ENCODE peak calls at places on chromosome 14, in seven cellular contexts. J, B, Y, G, U, R and E are unnamed samples.

GRCh38 chr14:33556382-33557121 is 394.3 kb downstream of the EGLN3 start:
- DNase-seq in J (no peak), B (no peak), Y (no peak), G (no peak), U (no peak), R (peak; percentile 77), E (no peak)

GRCh38 chr14:55373784-55374725 is 37.6 kb downstream of the ATG14 start:
- DNase-seq in J (no peak), B (peak; percentile 24), Y (no peak), G (peak; percentile 77), U (no peak), R (peak; percentile 88), E (no peak)

GRCh38 chr14:59155886-59156285 is 32.6 kb upstream of the DAAM1 start:
- DNase-seq in J (no peak), B (no peak), Y (no peak), G (peak; percentile 9), U (no peak), R (no peak), E (no peak)

GRCh38 chr14:53265025-53265424 is 111.9 kb upstream of the DDHD1 start:
- DNase-seq in J (peak; percentile 7), B (no peak), Y (no peak), G (no peak), U (no peak), R (no peak), E (no peak)

GRCh38 chr14:72929316-72930080 is 3.2 kb downstream of the DCAF4 start:
- DNase-seq in J (no peak), B (no peak), Y (no peak), G (no peak), U (no peak), R (no peak), E (no peak)

GRCh38 chr14:100604126-100604501 is 16.9 kb upstream of the BEGAIN start:
- DNase-seq in J (no peak), B (no peak), Y (no peak), G (no peak), U (no peak), R (no peak), E (no peak)

GRCh38 chr14:57268161-57269067 is at the start of the genes AP5M1 and EXOC5:
- DNase-seq in J (peak; percentile 87), B (peak; percentile 93), Y (peak; percentile 74), G (peak; percentile 89), U (peak; percentile 89), R (peak; percentile 91), E (peak; percentile 78)

GRCh38 chr14:55354500-55354899 is 57.1 kb downstream of the ATG14 start:
- DNase-seq in J (peak; percentile 29), B (peak; percentile 68), Y (no peak), G (peak; percentile 48), U (peak; percentile 64), R (peak; percentile 56), E (no peak)

GRCh38 chr14:77120771-77121743 is 20.5 kb downstream of the ZDHHC22 start:
- DNase-seq in J (no peak), B (no peak), Y (no peak), G (no peak), U (peak; percentile 32), R (no peak), E (no peak)

GRCh38 chr14:94173471-94173884 is 644 bp upstream of the PPP4R4 start:
- DNase-seq in J (no peak), B (peak; percentile 29), Y (no peak), G (no peak), U (no peak), R (no peak), E (no peak)

GRCh38 chr14:35043046-35043445 is 3.0 kb upstream of the FAM177A1 start:
- DNase-seq in J (no peak), B (no peak), Y (no peak), G (no peak), U (no peak), R (peak; percentile 42), E (no peak)

GRCh38 chr14:98728024-98728423 is 544.0 kb downstream of the BCL11B start:
- DNase-seq in J (no peak), B (no peak), Y (no peak), G (no peak), U (no peak), R (no peak), E (no peak)

GRCh38 chr14:105182296-105183020 is 1.3 kb upstream of the NUDT14 start:
- DNase-seq in J (no peak), B (no peak), Y (no peak), G (no peak), U (no peak), R (no peak), E (no peak)

GRCh38 chr14:104888489-104889373 is 23.7 kb downstream of the CEP170B start:
- DNase-seq in J (no peak), B (peak; percentile 1), Y (no peak), G (no peak), U (no peak), R (no peak), E (no peak)

GRCh38 chr14:105051182-105052109 is 13.8 kb downstream of the GPR132 start:
- DNase-seq in J (no peak), B (no peak), Y (no peak), G (no peak), U (no peak), R (no peak), E (no peak)

GRCh38 chr14:67241416-67242362 is at the start of gene PALS1:
- DNase-seq in J (no peak), B (peak; percentile 61), Y (no peak), G (peak; percentile 88), U (no peak), R (peak; percentile 90), E (no peak)